ENCODE peak calls at places on chromosomes 13 and 19, in five cellular contexts. L, Z, F, N and D are unnamed samples.

GRCh38 chr13:43546821-43547220 is 240.0 kb downstream of the ENOX1 start:
- DNase-seq in L (no peak), Z (no peak), F (no peak), N (no peak), D (no peak)

GRCh38 chr19:6278740-6279619 is 795 bp downstream of the MLLT1 start:
- DNase-seq in L (no peak), Z (no peak), F (no peak), N (no peak), D (no peak)

GRCh38 chr13:43473437-43473836 is 313.3 kb downstream of the ENOX1 start:
- DNase-seq in L (no peak), Z (no peak), F (no peak), N (no peak), D (no peak)

GRCh38 chr19:52936958-52937334 is 13.7 kb upstream of the ZNF888 start:
- DNase-seq in L (no peak), Z (no peak), F (no peak), N (no peak), D (no peak)

GRCh38 chr19:12766051-12766521 is 9.3 kb downstream of the HOOK2 start:
- DNase-seq in L (peak; percentile 91), Z (peak; percentile 81), F (peak; percentile 84), N (no peak), D (peak; percentile 87)

GRCh38 chr13:105603283-105603682 is 932.2 kb downstream of the EFNB2 start:
- DNase-seq in L (no peak), Z (no peak), F (no peak), N (no peak), D (no peak)

GRCh38 chr19:7873304-7874079 is 698 bp downstream of the PRR36 start:
- DNase-seq in L (no peak), Z (no peak), F (no peak), N (no peak), D (peak; percentile 57)

GRCh38 chr13:97333983-97334382 is 100.0 kb upstream of the RAP2A start:
- DNase-seq in L (no peak), Z (no peak), F (no peak), N (no peak), D (no peak)

GRCh38 chr19:10454267-10454666 is 33.9 kb downstream of the PDE4A start:
- DNase-seq in L (no peak), Z (no peak), F (peak; percentile 64), N (no peak), D (peak; percentile 46)

GRCh38 chr13:38086721-38087120 is 217.1 kb upstream of the TRPC4 start:
- DNase-seq in L (no peak), Z (no peak), F (no peak), N (no peak), D (no peak)

GRCh38 chr13:39976481-39976880 is 321.0 kb downstream of the COG6 start:
- DNase-seq in L (no peak), Z (no peak), F (no peak), N (no peak), D (no peak)

GRCh38 chr13:95641961-95642621 is 2.4 kb downstream of the DZIP1 start:
- DNase-seq in L (peak; percentile 68), Z (peak; percentile 73), F (peak; percentile 41), N (no peak), D (peak; percentile 59)

GRCh38 chr19:44050740-44051653 is 839 bp upstream of the ZNF223 start:
- DNase-seq in L (no peak), Z (no peak), F (peak; percentile 43), N (no peak), D (no peak)

GRCh38 chr19:49691243-49692101 is 556 bp downstream of the CPT1C start:
- DNase-seq in L (no peak), Z (peak; percentile 65), F (peak; percentile 69), N (no peak), D (peak; percentile 86)

GRCh38 chr13:35475131-35475959 is 1.1 kb downstream of the MAB21L1 start:
- DNase-seq in L (no peak), Z (peak; percentile 46), F (peak; percentile 36), N (no peak), D (peak; percentile 63)

GRCh38 chr19:47419037-47419783 is at the start of gene MEIS3:
- DNase-seq in L (no peak), Z (no peak), F (no peak), N (no peak), D (peak; percentile 60)

GRCh38 chr13:48653074-48654054 is at the start of gene CYSLTR2:
- DNase-seq in L (no peak), Z (no peak), F (no peak), N (peak; percentile 35), D (no peak)

GRCh38 chr19:40512110-40512472 is 45.3 kb downstream of the SPTBN4 start:
- DNase-seq in L (no peak), Z (no peak), F (no peak), N (no peak), D (no peak)

GRCh38 chr13:42994878-42995277 is 2.8 kb upstream of the EPSTI1 start:
- DNase-seq in L (no peak), Z (no peak), F (no peak), N (no peak), D (no peak)

GRCh38 chr13:23701646-23702045 is 131.4 kb downstream of the TNFRSF19 start:
- DNase-seq in L (peak; percentile 81), Z (no peak), F (peak; percentile 84), N (no peak), D (no peak)

GRCh38 chr13:44293908-44294735 is 79.5 kb upstream of the SERP2 start:
- DNase-seq in L (peak; percentile 49), Z (no peak), F (no peak), N (no peak), D (no peak)

GRCh38 chr19:32458500-32459123 is 53.0 kb downstream of the DPY19L3 start:
- DNase-seq in L (no peak), Z (no peak), F (no peak), N (peak; percentile 42), D (no peak)

GRCh38 chr19:40523322-40524047 is 53.2 kb upstream of the SHKBP1 start:
- DNase-seq in L (peak; percentile 68), Z (peak; percentile 76), F (peak; percentile 81), N (no peak), D (peak; percentile 72)

GRCh38 chr13:65787087-65787486 is 1443.0 kb downstream of the PCDH9 start:
- DNase-seq in L (no peak), Z (no peak), F (no peak), N (no peak), D (no peak)

GRCh38 chr13:40979232-40979631 is 39.9 kb downstream of the ELF1 start:
- DNase-seq in L (no peak), Z (no peak), F (no peak), N (no peak), D (no peak)

GRCh38 chr13:19836472-19836871 is 27.0 kb downstream of the ZMYM5 start:
- DNase-seq in L (no peak), Z (no peak), F (no peak), N (no peak), D (no peak)

GRCh38 chr13:28583661-28584091 is 75.3 kb upstream of the POMP start:
- DNase-seq in L (no peak), Z (peak; percentile 23), F (peak; percentile 20), N (no peak), D (no peak)

GRCh38 chr19:49436381-49437017 is 4.8 kb downstream of the SLC17A7 start:
- DNase-seq in L (no peak), Z (peak; percentile 40), F (peak; percentile 81), N (no peak), D (peak; percentile 75)

GRCh38 chr19:16207063-16207462 is 9.4 kb downstream of the AP1M1 start:
- DNase-seq in L (no peak), Z (no peak), F (no peak), N (no peak), D (no peak)

GRCh38 chr19:58581227-58582141 is 8.3 kb upstream of the MZF1 start:
- DNase-seq in L (peak; percentile 92), Z (peak; percentile 89), F (peak; percentile 89), N (no peak), D (peak; percentile 91)

GRCh38 chr13:111594606-111595005 is 274.2 kb downstream of the TEX29 start:
- DNase-seq in L (no peak), Z (no peak), F (no peak), N (no peak), D (no peak)

GRCh38 chr19:4413588-4413987 is 11.1 kb downstream of the CHAF1A start:
- DNase-seq in L (no peak), Z (no peak), F (no peak), N (no peak), D (no peak)

DNA sequence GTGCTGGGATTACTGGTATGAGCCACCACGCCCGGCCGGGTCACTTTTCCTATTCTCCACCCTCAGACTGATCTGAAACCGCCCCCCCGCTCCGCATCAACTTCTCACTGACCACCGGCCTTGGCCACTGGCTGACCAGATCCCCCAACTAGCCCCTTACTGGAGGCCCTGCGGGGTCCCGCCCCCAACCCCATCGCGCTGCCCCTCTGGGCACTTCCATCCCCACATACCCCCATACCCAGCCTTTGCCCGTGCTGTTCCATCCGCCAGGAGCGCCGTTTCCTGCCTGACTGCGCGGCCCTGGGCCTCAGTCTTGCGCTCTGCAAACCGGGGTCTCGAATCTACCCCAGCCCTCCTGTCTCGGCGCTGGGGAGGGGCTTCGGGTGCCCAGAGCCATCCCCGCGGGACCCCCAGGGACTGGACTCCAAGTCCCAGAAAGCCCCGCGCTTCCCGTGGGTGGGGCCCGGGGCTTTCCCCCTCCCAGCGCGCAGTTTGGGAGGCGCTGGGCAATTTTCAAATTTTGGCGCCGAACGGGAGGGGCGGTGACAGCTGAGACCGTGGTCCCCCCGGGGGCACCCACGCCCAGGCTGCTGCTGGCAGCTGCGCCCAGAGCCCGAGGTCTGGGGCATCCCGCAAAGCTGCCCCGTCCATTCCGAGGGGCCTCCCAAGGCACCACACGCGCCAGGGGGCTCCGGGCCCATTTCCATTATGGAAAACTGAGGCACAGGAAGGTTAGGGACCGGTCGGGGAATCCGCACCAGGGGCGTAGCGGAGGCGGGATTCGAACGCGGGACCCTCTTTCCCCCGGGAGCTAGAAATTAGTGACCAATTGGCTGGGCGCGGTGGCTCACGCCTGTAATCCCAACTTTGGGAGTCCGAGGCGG is 5.2 kb upstream of the LMNB2 start:
- DNase-seq in L (no peak), Z (peak; percentile 65), F (peak; percentile 60), N (no peak), D (peak; percentile 63)
- TF ChIP-seq CTCF in L (peak; percentile 30), Z (no peak), F (no peak), N (peak; percentile 10), D (no peak)

GRCh38 chr19:14113762-14114414 is 3.7 kb downstream of the PRKACA start:
- DNase-seq in L (no peak), Z (no peak), F (peak; percentile 87), N (no peak), D (no peak)
- TF ChIP-seq CTCF in L (peak; percentile 6), Z (peak; percentile 20), F (no peak), N (peak; percentile 19), D (peak; percentile 22)

GRCh38 chr19:51830263-51830662 is 35.3 kb downstream of the FPR3 start:
- DNase-seq in L (no peak), Z (no peak), F (no peak), N (no peak), D (no peak)
- TF ChIP-seq CTCF in L (peak; percentile 23), Z (no peak), F (no peak), N (no peak), D (no peak)

GRCh38 chr19:35213678-35214632 is 14.6 kb downstream of the FAM187B start:
- DNase-seq in L (peak; percentile 86), Z (no peak), F (peak; percentile 89), N (peak; percentile 93), D (no peak)

GRCh38 chr19:35219008-35219407 is 9.5 kb downstream of the FAM187B start:
- DNase-seq in L (no peak), Z (no peak), F (no peak), N (no peak), D (no peak)

GRCh38 chr19:35214766-35215422 is 13.6 kb downstream of the FAM187B start:
- DNase-seq in L (peak; percentile 19), Z (no peak), F (no peak), N (no peak), D (no peak)

GRCh38 chr19:35216026-35216832 is 12.3 kb downstream of the FAM187B start:
- DNase-seq in L (no peak), Z (no peak), F (no peak), N (no peak), D (no peak)

GRCh38 chr19:35216833-35217707 is 11.5 kb downstream of the FAM187B start:
- DNase-seq in L (no peak), Z (no peak), F (peak; percentile 43), N (no peak), D (no peak)
- TF ChIP-seq CTCF in L (no peak), Z (no peak), F (no peak), N (peak; percentile 46), D (no peak)